ENCODE peak calls at places on chromosomes 4 and X, in seven cellular contexts. W, F, U, E, J, N and R are unnamed samples.

GRCh38 chrX:153766098-153766817 is 2.2 kb downstream of the PLXNB3 start:
- DNase-seq in W (peak; percentile 66), E (no peak), J (peak; percentile 13), U (no peak), N (no peak), F (peak; percentile 74), R (peak; percentile 27)

GRCh38 chr4:16695896-16696295 is 202.5 kb downstream of the LDB2 start:
- DNase-seq in N (no peak), W (no peak), J (no peak), E (no peak), U (no peak), F (no peak), R (no peak)

GRCh38 chr4:40190880-40191815 is 5.7 kb upstream of the RHOH start:
- DNase-seq in J (no peak), E (no peak), W (no peak), U (no peak), N (no peak), F (no peak), R (no peak)

GRCh38 chrX:82127228-82128123 is 925.6 kb downstream of the SH3BGRL start:
- DNase-seq in U (no peak), F (no peak), N (no peak), E (no peak), W (no peak), J (no peak), R (no peak)

GRCh38 chr4:7354937-7355336 is 79.8 kb downstream of the PSAPL1 start:
- DNase-seq in N (no peak), F (no peak), J (no peak), U (no peak), W (no peak), E (no peak), R (no peak)

GRCh38 chr4:87932718-87933136 is 42.8 kb upstream of the SPP1 start:
- DNase-seq in U (no peak), N (no peak), J (no peak), E (no peak), F (no peak), W (no peak), R (no peak)

GRCh38 chr4:168272488-168272887 is 46.1 kb downstream of the DDX60 start:
- DNase-seq in U (no peak), F (no peak), E (no peak), J (no peak), N (no peak), W (no peak), R (no peak)

GRCh38 chrX:97320305-97320704 is 436.6 kb downstream of the RPA4 start:
- DNase-seq in U (no peak), W (no peak), J (no peak), F (no peak), N (no peak), E (no peak), R (no peak)

GRCh38 chr4:76197971-76198410 is 15.6 kb downstream of the SCARB2 start:
- DNase-seq in F (peak; percentile 79), J (no peak), U (peak; percentile 44), W (peak; percentile 81), N (no peak), E (no peak), R (no peak)

GRCh38 chr4:2343476-2343875 is 75.0 kb downstream of the ZFYVE28 start:
- DNase-seq in F (no peak), W (no peak), J (no peak), N (no peak), U (no peak), E (peak; percentile 34), R (no peak)

GRCh38 chr4:88967883-88968316 is 89.1 kb downstream of the FAM13A start:
- DNase-seq in E (no peak), W (no peak), F (no peak), N (no peak), J (no peak), U (no peak), R (no peak)

GRCh38 chr4:79042079-79042674 is 102.9 kb upstream of the PAQR3 start:
- DNase-seq in F (peak; percentile 59), E (no peak), W (peak; percentile 65), N (peak; percentile 13), U (no peak), J (no peak), R (peak; percentile 4)

GRCh38 chr4:136680761-136681160 is 851.5 kb downstream of the PCDH18 start:
- DNase-seq in U (no peak), W (no peak), N (no peak), F (no peak), E (no peak), J (no peak), R (no peak)

GRCh38 chrX:120269379-120270035 is 18.9 kb downstream of the ZBTB33 start:
- DNase-seq in W (peak; percentile 23), E (no peak), F (peak; percentile 49), J (no peak), N (no peak), U (no peak), R (no peak)

GRCh38 chr4:47084111-47084510 is 52.7 kb downstream of the GABRB1 start:
- DNase-seq in N (no peak), W (no peak), J (no peak), F (no peak), U (no peak), E (no peak), R (no peak)

GRCh38 chr4:1749370-1749769 is 28.0 kb downstream of the TACC3 start:
- DNase-seq in F (no peak), J (no peak), W (no peak), U (no peak), N (no peak), E (no peak), R (no peak)

GRCh38 chrX:22314211-22314610 is 41.5 kb downstream of the CBLL2 start:
- DNase-seq in F (no peak), J (no peak), N (no peak), U (no peak), E (no peak), W (no peak), R (no peak)

GRCh38 chrX:66200050-66200664 is 36.1 kb downstream of the HEPH start:
- DNase-seq in W (no peak), E (no peak), N (no peak), J (no peak), F (no peak), U (no peak), R (no peak)

GRCh38 chrX:15151267-15152196 is 118.4 kb downstream of the ASB9 start:
- DNase-seq in E (no peak), N (no peak), W (peak; percentile 4), U (no peak), F (no peak), J (no peak), R (no peak)

GRCh38 chr4:138275946-138276621 is 33.9 kb upstream of the SLC7A11 start:
- DNase-seq in F (peak; percentile 85), N (no peak), W (peak; percentile 84), U (no peak), J (no peak), E (no peak), R (peak; percentile 52)

GRCh38 chr4:22688236-22688635 is 4.5 kb upstream of the GBA3 start:
- DNase-seq in F (peak; percentile 29), U (no peak), W (peak; percentile 4), E (no peak), N (no peak), J (no peak), R (no peak)

GRCh38 chr4:137994858-137995257 is 247.3 kb downstream of the SLC7A11 start:
- DNase-seq in W (peak; percentile 57), J (no peak), E (no peak), U (no peak), N (no peak), F (no peak), R (no peak)

GRCh38 chrX:110408949-110409588 is 50.4 kb downstream of the RTL9 start:
- DNase-seq in U (no peak), J (no peak), F (peak; percentile 70), W (peak; percentile 52), E (no peak), N (no peak), R (no peak)

GRCh38 chr4:14908635-14909034 is 93.6 kb upstream of the CPEB2 start:
- DNase-seq in J (no peak), U (no peak), W (peak; percentile 79), F (no peak), E (no peak), N (peak; percentile 12), R (no peak)

GRCh38 chr4:137545461-137545861 is 13.2 kb upstream of the PCDH18 start:
- DNase-seq in E (no peak), J (no peak), U (no peak), F (peak; percentile 64), N (no peak), W (peak; percentile 94), R (no peak)

GRCh38 chrX:129717902-129718301 is 20.9 kb upstream of the XPNPEP2 start:
- DNase-seq in U (no peak), E (no peak), W (peak; percentile 79), F (peak; percentile 69), J (no peak), N (no peak), R (no peak)

GRCh38 chr4:7788687-7789425 is 150.8 kb downstream of the AFAP1 start:
- DNase-seq in E (no peak), U (peak; percentile 54), W (peak; percentile 68), N (no peak), J (no peak), F (peak; percentile 19), R (no peak)

GRCh38 chrX:50036481-50036880 is 114.1 kb downstream of the CLCN5 start:
- DNase-seq in W (peak; percentile 12), F (peak; percentile 6), J (no peak), U (no peak), E (no peak), N (no peak), R (no peak)
- H3K4me3 ChIP-seq in W (peak overlapping the region; percentile 10), F (no peak overlapping the region), J (no peak overlapping the region), U (peak overlapping the region; percentile 42), E (no peak overlapping the region), N (no peak overlapping the region), R (no peak overlapping the region)

GRCh38 chr4:90127706-90128345 is 632 bp downstream of the CCSER1 start:
- DNase-seq in F (peak; percentile 9), U (peak; percentile 19), J (no peak), N (no peak), W (no peak), E (no peak), R (no peak)
- H3K4me3 ChIP-seq in F (peak overlapping the region; percentile 95), U (peak overlapping the region; percentile 77), J (peak overlapping the region; percentile 60), N (peak overlapping the region; percentile 67), W (peak overlapping the region; percentile 45), E (peak overlapping the region; percentile 61), R (no peak overlapping the region)

DNA sequence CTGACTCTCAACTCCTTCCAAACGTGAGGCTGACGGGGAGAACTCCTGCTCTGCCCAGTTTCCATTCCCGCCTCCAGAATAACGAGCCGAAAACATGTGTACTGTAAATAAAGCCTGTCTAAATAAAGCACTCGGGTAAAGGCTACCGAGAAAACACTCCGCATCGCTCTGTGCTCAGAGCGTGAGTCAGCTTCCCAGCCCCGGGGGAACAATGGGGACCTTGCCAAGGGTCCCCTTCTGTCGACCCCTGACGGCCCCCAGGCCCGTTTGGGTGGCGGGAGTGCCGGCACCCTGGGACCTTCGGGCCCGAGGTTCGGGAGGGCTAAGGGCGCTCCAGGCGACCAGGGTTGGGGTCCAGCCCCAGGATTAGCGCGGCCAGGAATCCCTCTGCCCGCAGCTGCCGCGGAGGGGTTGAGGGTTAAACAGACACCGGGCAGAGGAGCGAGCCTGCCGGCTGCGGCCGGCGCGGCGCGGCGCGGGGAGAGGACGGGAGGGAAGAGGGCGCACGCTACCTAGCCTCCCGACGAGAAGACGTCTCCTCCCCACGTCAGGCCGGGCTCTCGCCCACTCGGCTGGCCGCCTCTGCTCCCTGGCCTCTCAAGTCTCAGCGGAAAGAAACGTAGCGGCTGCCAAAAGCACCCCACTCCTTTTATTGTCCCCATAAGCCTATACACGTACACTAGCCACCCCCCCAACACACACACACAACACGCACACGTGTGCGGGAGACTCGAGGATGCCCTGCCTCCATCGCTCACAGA is 85.5 kb downstream of the BCOR start:
- DNase-seq in J (no peak), N (no peak), E (no peak), W (peak; percentile 71), U (peak; percentile 23), F (peak; percentile 65), R (no peak)
- H3K4me3 ChIP-seq in J (peak overlapping the region; percentile 46), N (no peak overlapping the region), E (no peak overlapping the region), W (peak overlapping the region; percentile 60), U (peak overlapping the region; percentile 68), F (no peak overlapping the region), R (peak overlapping the region; percentile 44)

GRCh38 chr4:103099691-103100392 is at the start of gene BDH2:
- DNase-seq in E (peak; percentile 71), F (peak; percentile 97), U (no peak), W (peak; percentile 99), J (peak; percentile 67), N (peak; percentile 79), R (peak; percentile 88)
- H3K4me3 ChIP-seq in E (peak within 1 kb of the TSS; percentile 36), F (peak within 1 kb of the TSS; percentile 68), U (peak within 1 kb of the TSS; percentile 70), W (peak within 1 kb of the TSS; percentile 62), J (peak within 1 kb of the TSS; percentile 42), N (peak within 1 kb of the TSS; percentile 11), R (peak within 1 kb of the TSS; percentile 51)